ENCODE peak calls at places on chromosome 13, in seven cellular contexts. H, V, Y, C, A, L and P are unnamed samples.

GRCh38 chr13:96824110-96824509 is 170.2 kb downstream of the OXGR1 start:
- DNase-seq in C (no peak), A (no peak), V (no peak), L (no peak), Y (no peak), H (no peak), P (no peak)

GRCh38 chr13:73708393-73708985 is 425.7 kb downstream of the KLF12 start:
- DNase-seq in Y (peak), H (peak), V (no peak), C (peak), L (peak), A (peak), P (no peak)

GRCh38 chr13:114314074-114314912 is at the start of gene CHAMP1:
- DNase-seq in Y (peak), H (peak), C (peak), A (peak), V (peak), L (peak), P (peak)

GRCh38 chr13:42075517-42075916 is 27.1 kb downstream of the DGKH start:
- DNase-seq in L (no peak), Y (no peak), C (no peak), H (no peak), A (no peak), V (no peak), P (no peak)

GRCh38 chr13:112891477-112892401 is 77.3 kb upstream of the MCF2L start:
- DNase-seq in H (no peak), V (peak), Y (no peak), A (no peak), L (no peak), C (no peak), P (no peak)

GRCh38 chr13:114143806-114144605 is 11.6 kb upstream of the RASA3 start:
- DNase-seq in H (no peak), L (peak), A (no peak), Y (no peak), V (peak), C (peak), P (no peak)

GRCh38 chr13:113598481-113598880 is 13.9 kb downstream of the TFDP1 start:
- DNase-seq in C (no peak), Y (no peak), V (peak), A (no peak), H (no peak), L (no peak), P (no peak)

GRCh38 chr13:91346062-91346461 is 1.4 kb upstream of the MIR17HG start:
- DNase-seq in A (no peak), C (no peak), L (no peak), V (no peak), Y (no peak), H (no peak), P (no peak)

GRCh38 chr13:110869805-110870706 is 44.8 kb downstream of the ANKRD10 start:
- DNase-seq in H (peak), V (peak), C (peak), Y (peak), A (no peak), L (peak), P (peak)

DNA sequence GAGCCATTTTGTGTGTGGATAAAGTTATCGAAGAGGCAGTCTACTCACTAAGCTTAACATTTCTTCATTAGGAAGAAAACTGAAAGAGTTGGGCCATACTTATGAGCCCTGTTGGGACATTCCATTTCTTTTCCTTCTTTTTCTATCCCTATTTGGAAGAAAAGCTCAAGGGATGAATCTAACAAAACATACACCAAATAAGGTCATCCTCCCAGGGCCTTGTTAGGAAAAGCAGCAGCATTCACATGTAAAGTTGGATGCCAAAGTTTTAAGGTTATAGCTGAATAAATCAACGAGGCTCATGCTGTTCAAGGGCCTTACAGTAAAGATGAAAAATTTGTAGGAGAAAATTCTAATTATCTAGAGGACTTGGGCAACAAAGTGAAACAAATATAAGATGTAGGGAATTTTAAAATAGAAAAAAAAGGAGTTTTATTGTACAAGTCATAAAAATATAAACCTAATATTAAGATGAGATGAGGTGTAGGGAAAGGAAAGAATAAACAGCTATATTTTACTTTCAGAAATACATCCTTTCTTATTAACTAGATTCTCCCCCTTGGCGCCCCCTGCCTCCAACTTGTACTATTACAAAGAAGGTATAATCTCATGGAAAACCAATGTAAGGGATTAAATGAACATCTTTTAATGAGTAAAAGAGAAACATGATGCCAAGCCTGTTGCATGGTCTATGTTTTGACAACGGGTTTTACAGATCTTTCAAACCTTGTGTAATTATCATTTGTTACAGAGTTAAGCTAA is 160.4 kb downstream of the PCDH20 start:
- DNase-seq in Y (no peak), A (no peak), V (no peak), L (peak), H (no peak), C (peak), P (no peak)
- TF ChIP-seq CTCF in Y (peak), A (peak), V (no peak), L (peak), H (peak), C (peak), P (no peak)

GRCh38 chr13:94968040-94968756 is 255.9 kb upstream of the SOX21 start:
- DNase-seq in A (peak), L (no peak), V (peak), H (peak), Y (no peak), C (peak), P (no peak)
- TF ChIP-seq CTCF in A (peak), L (no peak), V (no peak), H (no peak), Y (no peak), C (no peak), P (no peak)

GRCh38 chr13:32581177-32581786 is 5.0 kb upstream of the PDS5B start:
- DNase-seq in Y (no peak), L (peak), V (no peak), H (no peak), C (peak), A (no peak), P (no peak)
- TF ChIP-seq CTCF in Y (peak), L (peak), V (peak), H (peak), C (peak), A (peak), P (peak)

GRCh38 chr13:101785858-101786257 is 333.4 kb downstream of the ITGBL1 start:
- DNase-seq in L (peak), C (peak), V (no peak), H (no peak), A (peak), Y (no peak), P (no peak)
- TF ChIP-seq CTCF in L (peak), C (no peak), V (no peak), H (no peak), A (peak), Y (peak), P (no peak)

GRCh38 chr13:109747524-109747923 is 38.9 kb downstream of the IRS2 start:
- DNase-seq in A (no peak), C (no peak), Y (no peak), H (no peak), L (no peak), V (no peak), P (no peak)
- TF ChIP-seq CTCF in A (peak), C (no peak), Y (peak), H (no peak), L (peak), V (no peak), P (no peak)

GRCh38 chr13:98598043-98598442 is 21.1 kb upstream of the STK24 start:
- DNase-seq in L (peak), C (no peak), H (no peak), A (no peak), Y (no peak), V (no peak), P (no peak)
- TF ChIP-seq CTCF in L (peak), C (peak), H (no peak), A (no peak), Y (peak), V (no peak), P (no peak)

GRCh38 chr13:75876371-75877050 is 240.4 kb downstream of the LMO7 start:
- DNase-seq in C (peak), A (peak), V (no peak), Y (no peak), H (peak), L (peak), P (no peak)
- TF ChIP-seq CTCF in C (peak), A (peak), V (peak), Y (peak), H (peak), L (peak), P (peak)

GRCh38 chr13:19726611-19727010 is 56.1 kb downstream of the PSPC1 start:
- DNase-seq in L (no peak), Y (no peak), V (no peak), H (no peak), C (no peak), A (no peak), P (no peak)
- TF ChIP-seq CTCF in L (no peak), Y (no peak), V (no peak), H (no peak), C (no peak), A (no peak), P (no peak)